ENCODE peak calls at places on chromosome 9, in ten cellular contexts. Y is HepG2, C is GM20000, Z is left ventricle myocardium inferior, I is MM.1S, H is B cell, K is heart right ventricle, Q is fibroblast of villous mesenchyme, X is A549, L is fibroblast of pulmonary artery. P is an unnamed sample.

GRCh38 chr9:110807956-110808598 is 139.5 kb downstream of the MUSK start:
- DNase-seq in Y (no peak), C (peak; percentile 26), Z (no peak), I (no peak), H (no peak), K (no peak), Q (no peak), X (no peak), L (no peak), P (no peak)

GRCh38 chr9:120886490-120886967 is 9.5 kb upstream of the PHF19 start:
- DNase-seq in Y (no peak), C (no peak), Z (peak; percentile 54), I (no peak), H (no peak), K (peak; percentile 30), Q (peak; percentile 72), X (no peak), L (no peak), P (peak; percentile 64)

GRCh38 chr9:127106493-127106855 is 16.0 kb downstream of the ANGPTL2 start:
- DNase-seq in Y (no peak), C (no peak), Z (no peak), I (no peak), H (no peak), K (no peak), Q (no peak), X (no peak), L (no peak), P (no peak)

GRCh38 chr9:92228628-92229027 is 64.9 kb downstream of the IARS1 start:
- DNase-seq in Y (no peak), C (no peak), Z (no peak), I (no peak), H (no peak), K (no peak), Q (no peak), X (no peak), L (no peak), P (no peak)

GRCh38 chr9:31089822-31090221 is 1294.6 kb upstream of the ACO1 start:
- DNase-seq in Y (no peak), C (no peak), Z (no peak), I (no peak), H (no peak), K (no peak), Q (peak; percentile 47), X (no peak), L (peak; percentile 53), P (no peak)

GRCh38 chr9:93259490-93260289 is 75.8 kb downstream of the WNK2 start:
- DNase-seq in Y (no peak), C (peak; percentile 13), Z (no peak), I (no peak), H (peak; percentile 19), K (no peak), Q (no peak), X (no peak), L (no peak), P (no peak)

GRCh38 chr9:127817881-127818434 is 15.3 kb downstream of the FPGS start:
- DNase-seq in Y (no peak), C (no peak), Z (no peak), I (no peak), H (no peak), K (no peak), Q (no peak), X (no peak), L (no peak), P (no peak)

GRCh38 chr9:5721279-5722087 is 92.6 kb downstream of the RIC1 start:
- DNase-seq in Y (peak; percentile 91), C (no peak), Z (no peak), I (no peak), H (no peak), K (no peak), Q (no peak), X (peak; percentile 32), L (no peak), P (no peak)

GRCh38 chr9:134633362-134634142 is 8.1 kb upstream of the COL5A1 start:
- DNase-seq in Y (no peak), C (no peak), Z (peak; percentile 6), I (no peak), H (no peak), K (no peak), Q (no peak), X (no peak), L (no peak), P (no peak)

GRCh38 chr9:105173306-105173705 is 71.1 kb upstream of the SLC44A1 start:
- DNase-seq in Y (no peak), C (no peak), Z (no peak), I (no peak), H (no peak), K (no peak), Q (no peak), X (no peak), L (no peak), P (no peak)

GRCh38 chr9:128218518-128219389 is 15.6 kb downstream of the DNM1 start:
- DNase-seq in Y (peak; percentile 62), C (peak; percentile 96), Z (peak; percentile 92), I (peak; percentile 96), H (peak; percentile 88), K (peak; percentile 91), Q (peak; percentile 94), X (peak; percentile 96), L (peak; percentile 64), P (no peak)

GRCh38 chr9:110283736-110284135 is 27.4 kb upstream of the TXN start:
- DNase-seq in Y (no peak), C (no peak), Z (no peak), I (no peak), H (no peak), K (no peak), Q (peak; percentile 25), X (no peak), L (no peak), P (no peak)

GRCh38 chr9:132888151-132888550 is 9.5 kb downstream of the SPACA9 start:
- DNase-seq in Y (no peak), C (no peak), Z (no peak), I (no peak), H (no peak), K (no peak), Q (no peak), X (no peak), L (no peak), P (no peak)

GRCh38 chr9:20872340-20872977 is 159.0 kb downstream of the HACD4 start:
- DNase-seq in Y (no peak), C (no peak), Z (no peak), I (no peak), H (no peak), K (no peak), Q (peak; percentile 86), X (no peak), L (peak; percentile 73), P (peak; percentile 83)

GRCh38 chr9:91746904-91747303 is 203.1 kb downstream of the ROR2 start:
- DNase-seq in Y (no peak), C (no peak), Z (no peak), I (no peak), H (no peak), K (no peak), Q (peak; percentile 88), X (no peak), L (peak; percentile 50), P (no peak)

GRCh38 chr9:119793272-119793671 is 424.0 kb upstream of the BRINP1 start:
- DNase-seq in Y (no peak), C (no peak), Z (no peak), I (no peak), H (no peak), K (no peak), Q (no peak), X (no peak), L (no peak), P (no peak)

GRCh38 chr9:72210522-72210921 is 61.3 kb downstream of the GDA start:
- DNase-seq in Y (no peak), C (no peak), Z (no peak), I (peak; percentile 38), H (no peak), K (no peak), Q (no peak), X (no peak), L (no peak), P (no peak)

GRCh38 chr9:15936316-15936869 is 383.6 kb downstream of the CCDC171 start:
- DNase-seq in Y (no peak), C (no peak), Z (peak; percentile 18), I (no peak), H (no peak), K (no peak), Q (peak; percentile 48), X (no peak), L (peak; percentile 44), P (peak; percentile 7)

GRCh38 chr9:4167040-4167671 is 132.7 kb downstream of the GLIS3 start:
- DNase-seq in Y (no peak), C (no peak), Z (no peak), I (no peak), H (no peak), K (no peak), Q (peak; percentile 59), X (no peak), L (peak; percentile 95), P (no peak)

GRCh38 chr9:7298123-7298522 is 501.5 kb downstream of the DMAC1 start:
- DNase-seq in Y (no peak), C (peak; percentile 73), Z (no peak), I (peak; percentile 56), H (no peak), K (no peak), Q (no peak), X (no peak), L (no peak), P (no peak)
- TF ChIP-seq CTCF in Y (no peak), C (no peak), Z (no peak), I (no peak), H (no peak), K (no peak), Q (no peak), X (no peak), L (no peak), P (no peak)

DNA sequence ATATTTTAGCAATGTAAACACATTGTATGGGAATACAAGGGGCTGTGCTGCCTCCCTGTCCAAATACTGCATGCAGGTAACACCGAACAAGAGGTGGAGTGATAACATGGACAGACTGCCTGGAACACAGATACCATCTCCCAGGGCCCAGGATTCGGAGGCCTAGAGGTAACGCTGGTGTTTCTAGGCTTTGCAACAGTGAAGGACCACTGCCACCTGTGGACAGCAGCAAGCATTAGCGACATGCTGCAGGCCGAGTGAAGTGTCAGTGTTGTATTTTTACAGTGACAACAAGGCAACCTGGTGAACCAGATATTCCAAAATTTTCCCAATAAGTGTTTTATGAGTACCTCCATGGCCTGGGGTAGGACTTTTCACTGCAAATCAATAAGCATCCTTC is 379.2 kb downstream of the DMRT2 start:
- DNase-seq in Y (peak; percentile 39), C (no peak), Z (peak; percentile 16), I (no peak), H (no peak), K (peak; percentile 10), Q (peak; percentile 3), X (peak; percentile 3), L (peak; percentile 1), P (no peak)
- TF ChIP-seq CTCF in Y (peak; percentile 69), C (no peak), Z (peak; percentile 56), I (peak; percentile 31), H (no peak), K (peak; percentile 42), Q (no peak), X (no peak), L (no peak), P (no peak)

GRCh38 chr9:24090566-24090965 is 264.5 kb upstream of the ELAVL2 start:
- DNase-seq in Y (no peak), C (no peak), Z (no peak), I (no peak), H (no peak), K (no peak), Q (no peak), X (no peak), L (no peak), P (no peak)
- TF ChIP-seq CTCF in Y (no peak), C (no peak), Z (no peak), I (no peak), H (no peak), K (no peak), Q (no peak), X (no peak), L (no peak), P (no peak)

GRCh38 chr9:98046161-98046543 is 10.4 kb upstream of the NANS start:
- DNase-seq in Y (no peak), C (no peak), Z (no peak), I (no peak), H (no peak), K (no peak), Q (no peak), X (no peak), L (no peak), P (no peak)
- TF ChIP-seq CTCF in Y (no peak), C (no peak), Z (no peak), I (no peak), H (no peak), K (no peak), Q (no peak), X (no peak), L (no peak), P (no peak)

P was measured in HFFc6.